ENCODE peak calls at places on chromosomes 11 and 22, in seven cellular contexts. H is neural progenitor cell, X is ovary, G is pancreas, M is PC-3, T is body of pancreas, Q is Peyer's patch. C is an unnamed sample.

GRCh38 chr11:114586797-114587196 is 8.8 kb downstream of the NXPE4 start:
- DNase-seq in H (no peak), X (no peak), G (no peak), M (peak; percentile 33), T (no peak), Q (no peak), C (no peak)

GRCh38 chr22:22144858-22145257 is 99.7 kb upstream of the VPREB1 start:
- DNase-seq in H (no peak), X (no peak), G (no peak), M (peak; percentile 27), T (no peak), Q (no peak), C (no peak)

GRCh38 chr11:44309483-44310197 is at the start of gene ALX4:
- DNase-seq in H (peak; percentile 89), X (no peak), G (peak; percentile 76), M (peak; percentile 18), T (peak; percentile 32), Q (no peak), C (peak; percentile 68)

GRCh38 chr11:109747839-109748238 is 325.8 kb downstream of the C11orf87 start:
- DNase-seq in H (no peak), X (no peak), G (no peak), M (peak; percentile 45), T (no peak), Q (no peak), C (no peak)

GRCh38 chr11:65591939-65592814 is 3.4 kb downstream of the KCNK7 start:
- DNase-seq in H (peak; percentile 87), X (peak; percentile 42), G (peak; percentile 81), M (no peak), T (peak; percentile 71), Q (no peak), C (no peak)

GRCh38 chr11:12772324-12772723 is 98.1 kb downstream of the TEAD1 start:
- DNase-seq in H (no peak), X (no peak), G (no peak), M (no peak), T (no peak), Q (no peak), C (no peak)

GRCh38 chr22:22667966-22668880 is 23.8 kb downstream of the GGTLC2 start:
- DNase-seq in H (peak; percentile 38), X (no peak), G (no peak), M (no peak), T (no peak), Q (peak; percentile 41), C (no peak)

GRCh38 chr11:104033561-104033960 is 2.9 kb upstream of the DDI1 start:
- DNase-seq in H (no peak), X (no peak), G (no peak), M (no peak), T (no peak), Q (no peak), C (no peak)

GRCh38 chr11:67288452-67289225 is 464 bp upstream of the ANKRD13D start:
- DNase-seq in H (peak; percentile 97), X (peak; percentile 90), G (peak; percentile 90), M (peak; percentile 85), T (peak; percentile 83), Q (peak; percentile 94), C (peak; percentile 92)

GRCh38 chr11:66448523-66448922 is 9.9 kb upstream of the MRPL11 start:
- DNase-seq in H (no peak), X (no peak), G (no peak), M (no peak), T (no peak), Q (no peak), C (no peak)

GRCh38 chr11:61827573-61828378 is at the start of gene FADS2:
- DNase-seq in H (peak; percentile 94), X (peak; percentile 86), G (peak; percentile 85), M (peak; percentile 93), T (peak; percentile 72), Q (peak; percentile 68), C (peak; percentile 76)

GRCh38 chr11:117171648-117172051 is 6.9 kb upstream of the SIDT2 start:
- DNase-seq in H (peak; percentile 46), X (no peak), G (no peak), M (no peak), T (no peak), Q (no peak), C (no peak)

GRCh38 chr11:97963528-97964331 is 1057.0 kb upstream of the CNTN5 start:
- DNase-seq in H (no peak), X (no peak), G (no peak), M (no peak), T (no peak), Q (no peak), C (no peak)

GRCh38 chr11:103528596-103528995 is 419.4 kb downstream of the DYNC2H1 start:
- DNase-seq in H (no peak), X (no peak), G (no peak), M (no peak), T (no peak), Q (no peak), C (no peak)

GRCh38 chr11:33560729-33561128 is 139.9 kb downstream of the C11orf91 start:
- DNase-seq in H (no peak), X (no peak), G (no peak), M (no peak), T (no peak), Q (no peak), C (no peak)

GRCh38 chr11:47426062-47426956 is at the start of gene PSMC3:
- DNase-seq in H (peak; percentile 99), X (peak; percentile 99), G (peak; percentile 99), M (peak; percentile 95), T (peak; percentile 99), Q (peak; percentile 99), C (peak; percentile 96)

GRCh38 chr11:46849631-46850030 is 3.6 kb upstream of the CKAP5 start:
- DNase-seq in H (no peak), X (no peak), G (no peak), M (no peak), T (no peak), Q (no peak), C (no peak)

GRCh38 chr11:116547571-116547970 is 225.2 kb downstream of the BUD13 start:
- DNase-seq in H (no peak), X (no peak), G (no peak), M (no peak), T (no peak), Q (no peak), C (no peak)

GRCh38 chr11:83779876-83780275 is 493.7 kb upstream of the CCDC90B start:
- DNase-seq in H (no peak), X (no peak), G (no peak), M (no peak), T (no peak), Q (no peak), C (no peak)

GRCh38 chr11:35478411-35479139 is 46.8 kb downstream of the PAMR1 start:
- DNase-seq in H (no peak), X (no peak), G (no peak), M (no peak), T (peak; percentile 51), Q (no peak), C (peak; percentile 9)

GRCh38 chr11:15969281-15969680 is 387.1 kb downstream of the SOX6 start:
- DNase-seq in H (no peak), X (peak; percentile 62), G (no peak), M (peak; percentile 48), T (peak; percentile 76), Q (no peak), C (peak; percentile 70)

GRCh38 chr11:111851067-111851466 is 20.3 kb downstream of the ALG9 start:
- DNase-seq in H (no peak), X (no peak), G (no peak), M (no peak), T (no peak), Q (no peak), C (no peak)

GRCh38 chr11:77069336-77069968 is 2.7 kb downstream of the CAPN5 start:
- DNase-seq in H (no peak), X (no peak), G (no peak), M (no peak), T (no peak), Q (no peak), C (no peak)

GRCh38 chr11:114440121-114440860 is 1.0 kb downstream of the REXO2 start:
- DNase-seq in H (peak; percentile 16), X (no peak), G (no peak), M (peak; percentile 29), T (no peak), Q (no peak), C (no peak)

GRCh38 chr22:29054251-29054767 is 7.3 kb downstream of the C22orf31 start:
- DNase-seq in H (no peak), X (no peak), G (no peak), M (no peak), T (no peak), Q (no peak), C (no peak)

DNA sequence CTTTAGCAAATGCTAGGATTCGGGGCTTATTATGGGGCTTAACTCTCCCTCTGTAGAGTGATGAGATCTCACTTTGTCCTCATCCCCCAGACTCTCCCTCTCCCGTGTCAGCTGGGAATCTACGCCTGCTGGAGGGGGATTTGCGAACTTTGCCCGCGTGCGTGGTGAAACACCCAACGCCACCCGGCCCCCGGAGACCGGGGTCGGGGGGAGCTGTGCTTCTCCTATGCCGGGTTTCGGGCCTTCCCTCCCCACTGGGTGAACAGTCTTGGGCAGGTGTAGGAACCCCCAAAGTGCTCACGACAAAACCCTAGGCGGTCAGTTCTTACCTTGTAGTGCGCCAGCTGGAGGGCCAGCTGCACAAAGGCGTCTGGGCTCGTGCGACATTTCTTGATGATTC is 21.6 kb upstream of the TESMIN start:
- DNase-seq in H (no peak), X (no peak), G (no peak), M (no peak), T (no peak), Q (no peak), C (no peak)
- H3K36me3 ChIP-seq in H (no peaks in the 10 kb centered on the region), X (no peaks in the 10 kb centered on the region), G (peaks cover 5% of the 10 kb centered on the region), M (peaks cover 44% of the 10 kb centered on the region), T (peaks cover 35% of the 10 kb centered on the region), Q (peaks cover 98% of the 10 kb centered on the region), C (peaks cover 83% of the 10 kb centered on the region)

GRCh38 chr22:45626198-45626651 is 45.4 kb upstream of the ATXN10 start:
- DNase-seq in H (no peak), X (no peak), G (peak; percentile 50), M (peak; percentile 94), T (peak; percentile 68), Q (no peak), C (no peak)
- H3K4me3 ChIP-seq in H (no peak overlapping the region), X (no peak overlapping the region), G (no peak overlapping the region), M (peak overlapping the region; percentile 59), T (no peak overlapping the region), Q (no peak overlapping the region), C (no peak overlapping the region)

DNA sequence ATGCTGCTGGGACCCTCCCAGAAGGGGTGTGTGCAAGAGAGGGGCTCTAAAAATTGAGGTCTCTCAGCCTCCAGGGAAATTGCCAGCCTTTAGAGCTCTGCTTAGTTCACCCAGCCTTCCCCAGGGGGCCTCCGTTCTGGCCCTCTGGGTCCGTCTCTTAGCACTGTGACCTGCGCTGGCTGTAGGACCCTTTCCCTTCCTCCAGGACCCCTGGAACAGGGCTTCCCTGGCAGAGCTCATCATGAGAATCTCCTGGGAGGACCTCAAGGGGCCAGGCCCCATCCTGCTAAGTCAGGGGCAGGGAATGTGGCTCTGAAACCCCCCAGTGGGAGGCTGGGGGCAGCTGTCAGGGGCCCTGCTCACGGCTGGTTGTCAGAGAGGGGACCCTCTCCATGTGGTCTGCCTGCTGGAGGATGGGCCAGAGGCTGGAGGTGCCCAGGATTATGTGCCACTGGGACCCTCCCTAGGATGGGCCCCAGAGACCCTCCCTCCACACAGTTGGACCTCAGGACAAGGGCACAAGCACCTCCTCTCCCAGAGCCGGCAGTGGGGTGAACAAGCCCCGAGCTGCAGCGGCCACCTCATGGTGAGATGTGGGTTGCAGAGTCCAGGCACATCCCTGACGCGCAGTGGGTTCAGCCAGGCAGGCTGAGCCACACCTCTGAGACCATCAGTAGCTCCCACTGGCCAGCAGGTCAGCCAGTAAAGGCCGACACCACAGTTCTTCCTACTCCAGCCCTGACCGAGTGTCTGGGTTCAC is 27.1 kb upstream of the GAL start:
- DNase-seq in H (no peak), X (no peak), G (no peak), M (no peak), T (no peak), Q (no peak), C (no peak)
- H3K36me3 ChIP-seq in H (no peaks in the 10 kb centered on the region), X (no peaks in the 10 kb centered on the region), G (no peaks in the 10 kb centered on the region), M (no peaks in the 10 kb centered on the region), T (no peaks in the 10 kb centered on the region), Q (no peaks in the 10 kb centered on the region), C (no peaks in the 10 kb centered on the region)

GRCh38 chr22:35900483-35901168 is 128.0 kb downstream of the RBFOX2 start:
- DNase-seq in H (no peak), X (no peak), G (no peak), M (peak; percentile 43), T (no peak), Q (no peak), C (no peak)
- H3K4me3 ChIP-seq in H (no peak overlapping the region), X (no peak overlapping the region), G (no peak overlapping the region), M (no peak overlapping the region), T (no peak overlapping the region), Q (no peak overlapping the region), C (no peak overlapping the region)